ENCODE peak calls at places on chromosomes 5 and 9, in nine cellular contexts. B, I, D, Y, M, J, V, A and L are unnamed samples.
A peak's percentile ranks its signal among the peaks of the same experiment; 100 is the strongest.

GRCh38 chr5:179906294-179906794 is 1.4 kb downstream of the TBC1D9B start:
- DNase-seq in B (no peak), I (no peak), D (no peak), Y (no peak), M (no peak), J (no peak), V (no peak), A (no peak), L (no peak)

GRCh38 chr9:88578486-88579362 is 43.7 kb downstream of the NXNL2 start:
- DNase-seq in B (peak; percentile 61), I (peak; percentile 74), D (peak; percentile 89), Y (peak; percentile 85), M (peak; percentile 44), J (peak; percentile 86), V (peak; percentile 39), A (peak; percentile 73), L (peak; percentile 89)

GRCh38 chr5:72355706-72356299 is 35.6 kb downstream of the PTCD2 start:
- DNase-seq in B (no peak), I (peak; percentile 13), D (no peak), Y (peak; percentile 11), M (no peak), J (no peak), V (no peak), A (peak; percentile 26), L (no peak)

GRCh38 chr5:177369050-177369912 is 11.6 kb downstream of the RGS14 start:
- DNase-seq in B (no peak), I (peak; percentile 57), D (peak; percentile 48), Y (no peak), M (no peak), J (no peak), V (no peak), A (peak; percentile 86), L (no peak)

GRCh38 chr9:14007199-14007769 is 306.7 kb downstream of the NFIB start:
- DNase-seq in B (no peak), I (no peak), D (no peak), Y (no peak), M (no peak), J (no peak), V (no peak), A (no peak), L (no peak)

GRCh38 chr5:19630875-19631274 is 357.1 kb downstream of the CDH18 start:
- DNase-seq in B (no peak), I (no peak), D (no peak), Y (no peak), M (no peak), J (no peak), V (no peak), A (no peak), L (no peak)

GRCh38 chr5:134053314-134053839 is 48.6 kb upstream of the VDAC1 start:
- DNase-seq in B (no peak), I (no peak), D (no peak), Y (no peak), M (no peak), J (no peak), V (no peak), A (no peak), L (no peak)

GRCh38 chr9:33290994-33291397 is 680 bp downstream of the NFX1 start:
- DNase-seq in B (no peak), I (peak; percentile 81), D (no peak), Y (no peak), M (no peak), J (no peak), V (peak; percentile 54), A (peak; percentile 89), L (no peak)

GRCh38 chr9:114919611-114920010 is 10.8 kb downstream of the TNFSF8 start:
- DNase-seq in B (no peak), I (no peak), D (no peak), Y (no peak), M (no peak), J (no peak), V (no peak), A (no peak), L (no peak)

GRCh38 chr5:73644385-73644963 is 18.5 kb downstream of the ARHGEF28 start:
- DNase-seq in B (no peak), I (no peak), D (no peak), Y (no peak), M (no peak), J (no peak), V (no peak), A (no peak), L (no peak)

GRCh38 chr9:75176037-75176436 is 87.7 kb downstream of the OSTF1 start:
- DNase-seq in B (no peak), I (no peak), D (no peak), Y (no peak), M (no peak), J (no peak), V (no peak), A (no peak), L (no peak)

GRCh38 chr9:95641591-95641990 is 124.8 kb upstream of the PTCH1 start:
- DNase-seq in B (no peak), I (no peak), D (no peak), Y (no peak), M (no peak), J (no peak), V (no peak), A (no peak), L (no peak)

GRCh38 chr9:24132244-24132643 is 306.2 kb upstream of the ELAVL2 start:
- DNase-seq in B (no peak), I (no peak), D (no peak), Y (no peak), M (no peak), J (no peak), V (no peak), A (no peak), L (no peak)

GRCh38 chr5:135738564-135738875 is 95.9 kb upstream of the SLC25A48 start:
- DNase-seq in B (no peak), I (no peak), D (no peak), Y (no peak), M (no peak), J (no peak), V (no peak), A (no peak), L (no peak)

GRCh38 chr9:34451545-34451944 is 6.8 kb downstream of the FAM219A start:
- DNase-seq in B (no peak), I (peak; percentile 58), D (no peak), Y (no peak), M (no peak), J (no peak), V (no peak), A (no peak), L (no peak)

GRCh38 chr5:67211926-67212325 is 15.3 kb upstream of the CD180 start:
- DNase-seq in B (no peak), I (no peak), D (peak; percentile 11), Y (no peak), M (no peak), J (no peak), V (no peak), A (no peak), L (no peak)

DNA sequence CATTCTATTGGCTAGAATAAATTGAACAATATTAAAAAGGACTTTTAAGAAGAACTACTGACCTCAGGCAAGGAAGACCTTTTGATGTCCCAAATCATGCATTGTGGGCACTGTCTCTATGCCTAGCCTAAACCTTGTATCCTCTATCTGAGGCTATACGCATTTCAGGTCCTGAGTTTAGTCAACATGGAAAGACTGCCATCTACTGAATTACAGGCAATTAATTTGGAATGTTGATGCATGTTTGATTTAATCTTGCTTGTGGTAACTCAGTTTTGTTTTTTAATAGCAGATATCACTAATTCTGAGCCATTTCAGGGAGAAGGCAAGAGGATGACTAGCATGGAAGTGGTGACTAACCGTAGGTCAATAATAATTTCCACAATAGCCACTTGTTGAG is 585.2 kb upstream of the CCNG1 start:
- DNase-seq in B (no peak), I (no peak), D (no peak), Y (no peak), M (no peak), J (no peak), V (no peak), A (no peak), L (no peak)
- TF ChIP-seq CTCF in B (no peak), I (no peak), D (no peak), Y (no peak), M (no peak), J (no peak), V (no peak), A (no peak), L (no peak)

DNA sequence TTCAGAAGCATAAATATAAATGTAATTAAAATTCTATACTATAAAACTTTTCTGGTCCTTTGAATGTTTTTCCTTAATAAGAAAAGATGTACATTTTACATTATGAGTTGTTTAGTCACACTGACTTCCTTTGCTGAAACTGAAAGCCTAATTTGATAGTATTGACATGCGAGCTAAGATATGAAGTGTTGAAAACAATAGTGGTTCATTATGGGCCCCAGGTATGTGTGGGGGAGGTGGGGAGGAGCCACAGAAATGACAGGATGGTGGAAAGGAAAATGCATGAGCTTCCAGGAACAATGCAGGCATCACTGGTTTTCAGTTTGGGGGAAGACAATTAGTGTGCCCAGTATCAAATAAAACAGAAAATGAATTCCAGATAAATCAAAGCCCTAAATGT is 35.4 kb upstream of the RLN1 start:
- DNase-seq in B (no peak), I (no peak), D (no peak), Y (no peak), M (no peak), J (no peak), V (no peak), A (no peak), L (no peak)
- TF ChIP-seq EP300 in B (no peak), I (no peak), D (no peak), Y (no peak), M (no peak), J (no peak), V (no peak), A (no peak), L (no peak)

DNA sequence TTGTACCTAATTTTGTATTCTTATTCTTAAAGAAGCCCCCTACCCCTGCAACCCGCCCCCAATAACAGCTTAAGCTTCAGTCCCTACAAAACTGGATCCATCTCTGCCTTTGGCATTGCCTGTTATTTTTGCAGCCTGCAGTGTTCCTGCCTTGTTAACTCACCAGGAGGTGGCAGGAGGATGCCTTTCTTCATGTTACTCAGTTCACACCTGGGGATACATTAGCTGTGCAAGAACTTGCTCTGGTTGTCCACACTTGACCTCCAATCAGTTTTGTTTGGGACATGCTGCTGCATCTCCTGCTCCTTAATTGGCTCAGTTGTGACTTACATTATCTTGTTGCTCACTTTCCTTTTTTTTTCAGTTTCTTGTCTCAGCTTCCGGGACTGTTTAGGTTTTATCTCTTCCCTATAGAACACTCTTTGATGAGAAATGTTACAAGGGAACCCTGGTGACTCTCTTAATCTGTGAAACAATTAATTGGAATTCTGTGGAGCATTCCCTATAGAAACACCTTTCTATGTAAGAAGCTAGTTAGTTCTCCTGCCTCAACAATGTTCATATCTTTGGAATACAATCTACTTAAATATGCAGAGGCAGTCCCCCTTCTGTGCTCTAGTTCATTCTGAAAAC is 467.7 kb upstream of the ACO1 start:
- DNase-seq in B (no peak), I (no peak), D (no peak), Y (no peak), M (no peak), J (no peak), V (peak; percentile 11), A (no peak), L (no peak)
- TF ChIP-seq CTCF in B (no peak), I (no peak), D (no peak), Y (no peak), M (peak; percentile 40), J (no peak), V (peak; percentile 66), A (no peak), L (no peak)

GRCh38 chr9:127187231-127187956 is 65.0 kb upstream of the ANGPTL2 start:
- DNase-seq in B (peak; percentile 68), I (peak; percentile 79), D (peak; percentile 94), Y (peak; percentile 54), M (no peak), J (peak; percentile 82), V (peak; percentile 69), A (peak; percentile 60), L (peak; percentile 37)
- TF ChIP-seq EP300 in B (peak; percentile 73), I (peak; percentile 57), D (peak; percentile 82), Y (no peak), M (no peak), J (no peak), V (peak; percentile 43), A (no peak), L (peak; percentile 59)

GRCh38 chr5:132237141-132237540 is 9.5 kb upstream of the P4HA2 start:
- DNase-seq in B (no peak), I (no peak), D (peak; percentile 40), Y (peak; percentile 3), M (no peak), J (no peak), V (no peak), A (no peak), L (no peak)
- TF ChIP-seq CTCF in B (no peak), I (no peak), D (no peak), Y (no peak), M (no peak), J (no peak), V (no peak), A (no peak), L (no peak)